ENCODE peak calls at places on chromosomes 6 and 20, in eight cellular contexts. S is HL-60, U is sigmoid colon, V is prostate gland, X is transverse colon, P is Panc1, R is breast epithelium, W is HCT116. Z is an unnamed sample.

GRCh38 chr20:9609892-9610502 is 95.6 kb downstream of the LAMP5 start:
- DNase-seq in V (peak; percentile 51), X (peak; percentile 71), R (peak; percentile 27), W (peak; percentile 59), P (peak; percentile 39), U (no peak), S (peak; percentile 56), Z (no peak)

GRCh38 chr6:161412795-161413194 is 138.9 kb upstream of the AGPAT4 start:
- DNase-seq in U (no peak), P (no peak), S (no peak), V (no peak), R (no peak), W (no peak), X (no peak), Z (no peak)

GRCh38 chr6:170008386-170008785 is 257.0 kb downstream of the ERMARD start:
- DNase-seq in R (no peak), P (no peak), S (no peak), X (no peak), W (no peak), V (no peak), U (peak; percentile 57), Z (peak; percentile 54)

GRCh38 chr6:110356778-110357177 is 1.4 kb downstream of the METTL24 start:
- DNase-seq in X (peak; percentile 13), R (no peak), P (no peak), W (no peak), U (peak; percentile 76), S (no peak), V (no peak), Z (no peak)

GRCh38 chr6:41560440-41561192 is 14.4 kb downstream of the FOXP4 start:
- DNase-seq in P (no peak), S (no peak), X (peak; percentile 77), U (peak; percentile 84), R (no peak), V (no peak), W (no peak), Z (no peak)

GRCh38 chr6:125957845-125958244 is 1.3 kb downstream of the HINT3 start:
- DNase-seq in P (no peak), S (peak; percentile 65), V (peak; percentile 65), W (no peak), R (no peak), X (peak; percentile 24), U (no peak), Z (no peak)

GRCh38 chr6:109304284-109305015 is 77.8 kb downstream of the CD164 start:
- DNase-seq in V (no peak), P (no peak), W (no peak), U (no peak), X (no peak), R (no peak), S (peak; percentile 92), Z (no peak)

GRCh38 chr6:139853302-139853992 is 479.0 kb upstream of the CITED2 start:
- DNase-seq in U (no peak), W (no peak), P (no peak), X (peak; percentile 51), R (no peak), S (no peak), V (no peak), Z (no peak)

DNA sequence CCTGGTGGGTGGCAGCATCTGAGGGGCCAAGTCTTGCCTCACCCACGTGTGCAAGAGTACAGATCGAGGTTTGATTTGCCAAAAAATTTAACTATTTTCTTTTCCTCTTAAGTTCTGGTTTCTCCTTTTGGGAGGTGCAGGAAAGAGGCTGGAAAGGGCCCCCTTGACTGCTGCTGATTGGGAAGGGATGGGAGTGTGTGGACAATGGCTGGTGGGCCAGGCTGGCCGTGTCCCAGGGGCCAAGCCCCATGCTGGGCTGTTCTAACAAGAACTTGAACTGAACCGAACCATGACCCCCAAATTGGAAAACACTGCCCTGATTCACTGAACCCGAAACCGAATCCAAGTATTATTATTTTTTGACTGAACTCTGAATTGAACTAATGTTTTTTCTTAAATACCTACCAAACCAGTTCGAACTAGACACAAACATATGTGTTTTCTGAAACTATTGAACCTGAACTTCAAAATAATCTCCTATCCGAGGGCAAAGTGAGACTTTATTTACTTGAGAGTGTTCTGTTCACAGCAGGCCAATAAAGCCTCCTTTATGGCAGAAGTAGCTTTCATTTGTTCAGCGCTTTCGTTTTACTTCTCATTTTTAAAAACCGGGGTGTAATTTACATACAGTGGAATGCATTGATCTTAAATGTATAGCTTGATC is 91.2 kb downstream of the CDC5L start:
- DNase-seq in X (no peak), U (no peak), P (no peak), W (no peak), V (no peak), S (no peak), R (no peak), Z (no peak)
- TF ChIP-seq POLR2AphosphoS5 in X (no peak), U (no peak), P (no peak), W (no peak), V (peak; percentile 32), S (no peak), R (no peak), Z (no peak)

DNA sequence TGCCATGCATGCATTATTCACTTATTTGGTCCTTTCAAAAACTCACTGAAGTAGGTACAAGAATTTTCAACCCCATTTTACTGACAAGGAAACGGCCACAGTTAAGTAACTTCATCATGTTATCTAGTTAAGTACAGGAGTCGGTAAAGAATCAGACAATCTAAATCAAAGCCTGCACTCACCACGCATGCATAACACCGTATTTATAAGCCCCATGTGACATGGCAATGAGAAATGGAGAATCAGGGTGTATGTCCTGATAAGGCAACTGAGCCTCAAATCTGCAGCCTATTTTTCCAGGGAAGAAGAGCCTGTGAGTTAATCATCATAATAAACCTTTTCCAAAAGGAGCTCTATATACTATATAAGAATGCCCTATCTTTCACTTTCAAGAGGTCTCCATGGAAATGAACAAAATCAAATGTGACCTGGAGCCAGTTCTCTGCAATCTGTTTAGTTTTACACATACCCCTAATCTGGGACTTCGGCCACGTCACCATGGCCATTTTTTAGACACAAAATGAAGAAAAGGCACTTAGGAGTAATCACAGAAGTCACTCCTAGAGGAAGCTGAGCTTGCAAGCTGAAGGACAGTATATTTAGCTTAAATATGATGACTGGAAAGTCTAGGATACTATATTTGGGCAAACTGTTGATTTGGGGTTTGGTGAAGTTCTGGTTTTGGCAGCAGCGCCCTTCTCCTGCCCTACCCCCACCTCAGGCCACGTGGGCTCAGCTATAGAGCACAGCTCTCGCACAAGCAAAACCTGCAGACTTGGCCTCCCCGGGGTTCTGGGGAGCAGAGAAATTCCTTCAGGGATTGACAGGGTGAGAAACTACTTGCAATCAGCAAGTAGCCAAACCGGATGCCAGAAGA is 19.2 kb downstream of the TRAM2 start:
- DNase-seq in W (no peak), U (no peak), R (no peak), V (no peak), P (no peak), S (no peak), X (no peak), Z (no peak)
- H3K4me3 ChIP-seq in W (no peak overlapping the region), U (no peak overlapping the region), R (no peak overlapping the region), V (no peak overlapping the region), P (no peak overlapping the region), S (no peak overlapping the region), X (no peak overlapping the region), Z (no peak overlapping the region)

GRCh38 chr20:59063358-59064213 is 21.0 kb upstream of the PRELID3B start:
- DNase-seq in V (no peak), R (no peak), S (no peak), W (peak; percentile 75), X (no peak), U (peak; percentile 84), P (no peak), Z (no peak)
- H3K27me3 ChIP-seq in V (no peaks in the 10 kb centered on the region), R (no peaks in the 10 kb centered on the region), S (peaks cover 16% of the 10 kb centered on the region), W (no peaks in the 10 kb centered on the region), X (peaks cover 4% of the 10 kb centered on the region), U (no peaks in the 10 kb centered on the region), P (peaks cover 20% of the 10 kb centered on the region), Z (no peaks in the 10 kb centered on the region)

GRCh38 chr6:23348185-23348584 is 777.8 kb upstream of the NRSN1 start:
- DNase-seq in V (no peak), W (no peak), P (no peak), S (no peak), R (no peak), U (no peak), X (no peak), Z (no peak)

GRCh38 chr6:23343610-23344306 is 774.4 kb downstream of the HDGFL1 start:
- DNase-seq in X (no peak), U (no peak), S (no peak), W (no peak), P (no peak), R (no peak), V (no peak), Z (no peak)

GRCh38 chr6:23350752-23351453 is 775.1 kb upstream of the NRSN1 start:
- DNase-seq in X (no peak), P (no peak), V (no peak), U (no peak), S (no peak), W (no peak), R (no peak), Z (no peak)

GRCh38 chr6:23354004-23354403 is 772.0 kb upstream of the NRSN1 start:
- DNase-seq in V (no peak), U (no peak), S (no peak), W (no peak), P (no peak), X (no peak), R (no peak), Z (no peak)

DNA sequence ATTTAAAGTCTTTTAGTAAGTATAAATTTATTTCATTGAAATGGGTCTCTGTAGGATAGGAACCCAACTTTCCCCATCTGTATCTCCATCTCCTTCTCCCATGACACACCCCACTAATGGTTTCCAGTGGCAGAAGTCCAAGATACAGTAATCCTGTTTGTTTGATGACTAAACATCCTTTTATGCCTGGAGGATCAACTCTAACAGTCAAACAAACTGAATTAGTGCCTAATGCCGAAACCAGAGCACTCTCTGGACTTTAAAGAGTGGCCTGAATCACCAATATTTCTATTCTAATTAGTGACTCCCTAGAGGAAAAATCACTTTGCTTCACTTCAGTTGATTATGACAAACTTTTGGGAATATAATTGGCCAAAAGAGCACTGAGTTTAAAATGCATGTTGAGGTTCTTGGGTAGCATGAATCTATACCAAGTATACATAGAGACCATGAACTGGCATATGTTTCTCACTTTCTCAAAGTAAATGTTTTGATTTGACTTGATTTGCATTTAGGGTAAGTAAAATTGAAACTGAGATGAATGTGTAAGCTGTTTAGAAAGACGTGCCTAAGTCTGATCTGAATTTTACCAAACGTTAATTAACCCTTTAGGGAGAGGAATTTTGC is 776.4 kb upstream of the NRSN1 start:
- DNase-seq in X (no peak), U (no peak), S (no peak), W (peak; percentile 12), P (peak; percentile 68), R (no peak), V (no peak), Z (no peak)
- TF ChIP-seq POLR2AphosphoS5 in X (no peak), U (no peak), S (no peak), W (no peak), P (no peak), R (no peak), V (no peak), Z (no peak)

DNA sequence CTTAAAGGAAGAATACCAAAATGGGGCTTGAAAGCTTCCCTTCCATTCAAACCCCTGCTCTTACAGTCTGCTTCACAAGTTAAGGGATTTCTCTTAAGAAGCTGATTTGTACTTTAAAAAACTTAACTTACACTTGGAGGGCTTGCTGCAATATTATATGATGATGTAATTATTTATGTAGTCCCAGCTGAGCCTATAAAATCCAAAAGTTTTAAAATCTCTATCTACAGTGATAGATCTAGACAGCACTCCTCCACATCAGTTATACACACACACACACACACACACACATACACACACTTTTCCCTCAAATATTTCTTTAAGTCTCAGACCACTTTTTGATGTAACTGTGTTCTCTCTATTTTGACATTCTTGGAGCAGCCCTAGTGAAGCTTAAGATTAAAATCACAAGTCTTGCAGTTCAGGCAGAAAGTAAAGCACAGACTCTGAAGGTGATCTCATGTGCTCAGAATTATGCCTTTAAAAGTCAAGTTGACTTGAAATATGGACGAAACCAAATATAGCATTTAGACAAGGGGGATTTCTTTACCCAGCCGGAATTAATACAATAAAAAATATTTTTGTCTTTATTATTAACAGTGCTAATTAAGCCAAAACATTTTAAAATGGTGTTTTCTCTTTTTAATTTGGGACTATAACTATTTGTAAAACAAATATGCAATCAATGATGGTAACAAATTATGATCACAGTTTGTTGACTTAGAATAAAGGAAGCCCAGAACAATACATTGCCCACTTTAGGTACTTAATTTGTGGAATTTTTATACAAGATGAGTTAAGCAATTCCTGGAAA is 63.4 kb upstream of the TMEM30A start:
- DNase-seq in V (no peak), U (no peak), W (no peak), P (no peak), X (no peak), R (no peak), S (no peak), Z (no peak)
- H3K4me3 ChIP-seq in V (no peak overlapping the region), U (no peak overlapping the region), W (no peak overlapping the region), P (no peak overlapping the region), X (no peak overlapping the region), R (no peak overlapping the region), S (no peak overlapping the region), Z (no peak overlapping the region)